ENCODE peak calls at places on chromosome 2, in five cellular contexts. One of them, this sample, is unnamed.
A peak's percentile ranks its signal among the peaks of the same experiment; 100 is the strongest.

GRCh38 chr2:231104115-231104713 is 20.6 kb downstream of the HTR2B start:
- DNase-seq in RWPE1: peak; percentile 15
- DNase-seq in upper lobe of right lung: no peak
- DNase-seq in K562: peak; percentile 15
- DNase-seq in OCI-LY7: peak; percentile 64
- DNase-seq in this sample: peak; percentile 44

GRCh38 chr2:151410485-151410833 is 757 bp downstream of the RIF1 start:
- DNase-seq in RWPE1: peak; percentile 45
- DNase-seq in upper lobe of right lung: no peak
- DNase-seq in K562: no peak
- DNase-seq in OCI-LY7: peak; percentile 58
- DNase-seq in this sample: no peak

GRCh38 chr2:183349046-183349445 is 224.8 kb downstream of the NUP35 start:
- DNase-seq in RWPE1: no peak
- DNase-seq in upper lobe of right lung: no peak
- DNase-seq in K562: no peak
- DNase-seq in OCI-LY7: peak; percentile 40
- DNase-seq in this sample: no peak

GRCh38 chr2:136058951-136059530 is 58.9 kb downstream of the CXCR4 start:
- DNase-seq in RWPE1: no peak
- DNase-seq in upper lobe of right lung: no peak
- DNase-seq in K562: no peak
- DNase-seq in OCI-LY7: peak; percentile 59
- DNase-seq in this sample: no peak

GRCh38 chr2:219570924-219571310 is 422 bp downstream of the OBSL1 start:
- DNase-seq in RWPE1: no peak
- DNase-seq in upper lobe of right lung: peak; percentile 69
- DNase-seq in K562: no peak
- DNase-seq in OCI-LY7: no peak
- DNase-seq in this sample: no peak

GRCh38 chr2:165952600-165953210 is 871 bp downstream of the TTC21B start:
- DNase-seq in RWPE1: peak; percentile 5
- DNase-seq in upper lobe of right lung: no peak
- DNase-seq in K562: no peak
- DNase-seq in OCI-LY7: peak; percentile 3
- DNase-seq in this sample: no peak

GRCh38 chr2:21757805-21758204 is 634.0 kb downstream of the TDRD15 start:
- DNase-seq in RWPE1: no peak
- DNase-seq in upper lobe of right lung: no peak
- DNase-seq in K562: no peak
- DNase-seq in OCI-LY7: no peak
- DNase-seq in this sample: no peak

GRCh38 chr2:30048636-30049175 is 98.1 kb upstream of the YPEL5 start:
- DNase-seq in RWPE1: no peak
- DNase-seq in upper lobe of right lung: no peak
- DNase-seq in K562: no peak
- DNase-seq in OCI-LY7: no peak
- DNase-seq in this sample: no peak

GRCh38 chr2:17620280-17620679 is 79.8 kb downstream of the VSNL1 start:
- DNase-seq in RWPE1: peak; percentile 48
- DNase-seq in upper lobe of right lung: no peak
- DNase-seq in K562: no peak
- DNase-seq in OCI-LY7: no peak
- DNase-seq in this sample: no peak

GRCh38 chr2:27445615-27446014 is 3.4 kb downstream of the KRTCAP3 start:
- DNase-seq in RWPE1: no peak
- DNase-seq in upper lobe of right lung: no peak
- DNase-seq in K562: no peak
- DNase-seq in OCI-LY7: no peak
- DNase-seq in this sample: no peak

GRCh38 chr2:216936954-216937357 is 77.1 kb upstream of the TNP1 start:
- DNase-seq in RWPE1: no peak
- DNase-seq in upper lobe of right lung: no peak
- DNase-seq in K562: no peak
- DNase-seq in OCI-LY7: no peak
- DNase-seq in this sample: no peak

GRCh38 chr2:191333911-191334357 is 88.7 kb downstream of the MYO1B start:
- DNase-seq in RWPE1: peak; percentile 15
- DNase-seq in upper lobe of right lung: no peak
- DNase-seq in K562: no peak
- DNase-seq in OCI-LY7: no peak
- DNase-seq in this sample: peak; percentile 59

GRCh38 chr2:74735544-74735943 is 81.5 kb downstream of the SEMA4F start:
- DNase-seq in RWPE1: no peak
- DNase-seq in upper lobe of right lung: no peak
- DNase-seq in K562: no peak
- DNase-seq in OCI-LY7: no peak
- DNase-seq in this sample: no peak

GRCh38 chr2:174577967-174578589 is 19.5 kb downstream of the WIPF1 start:
- DNase-seq in RWPE1: peak; percentile 9
- DNase-seq in upper lobe of right lung: no peak
- DNase-seq in K562: no peak
- DNase-seq in OCI-LY7: peak; percentile 69
- DNase-seq in this sample: peak; percentile 26

GRCh38 chr2:168781191-168781818 is 21.1 kb upstream of the NOSTRIN start:
- DNase-seq in RWPE1: no peak
- DNase-seq in upper lobe of right lung: no peak
- DNase-seq in K562: no peak
- DNase-seq in OCI-LY7: no peak
- DNase-seq in this sample: no peak

GRCh38 chr2:219269362-219270054 is 9.7 kb upstream of the DNAJB2 start:
- DNase-seq in RWPE1: no peak
- DNase-seq in upper lobe of right lung: peak; percentile 69
- DNase-seq in K562: no peak
- DNase-seq in OCI-LY7: no peak
- DNase-seq in this sample: no peak

GRCh38 chr2:178530625-178531142 is 50.4 kb downstream of the PLEKHA3 start:
- DNase-seq in RWPE1: no peak
- DNase-seq in upper lobe of right lung: no peak
- DNase-seq in K562: no peak
- DNase-seq in OCI-LY7: no peak
- DNase-seq in this sample: no peak

GRCh38 chr2:192267484-192267883 is 72.8 kb upstream of the TMEFF2 start:
- DNase-seq in RWPE1: peak; percentile 64
- DNase-seq in upper lobe of right lung: no peak
- DNase-seq in K562: no peak
- DNase-seq in OCI-LY7: no peak
- DNase-seq in this sample: peak; percentile 53

GRCh38 chr2:233331536-233331935 is 22.8 kb upstream of the DGKD start:
- DNase-seq in RWPE1: no peak
- DNase-seq in upper lobe of right lung: peak; percentile 68
- DNase-seq in K562: no peak
- DNase-seq in OCI-LY7: peak; percentile 93
- DNase-seq in this sample: no peak

GRCh38 chr2:68124321-68124720 is 33.4 kb upstream of the PNO1 start:
- DNase-seq in RWPE1: no peak
- DNase-seq in upper lobe of right lung: no peak
- DNase-seq in K562: no peak
- DNase-seq in OCI-LY7: no peak
- DNase-seq in this sample: no peak

GRCh38 chr2:66733361-66733760 is 298.4 kb downstream of the MEIS1 start:
- DNase-seq in RWPE1: no peak
- DNase-seq in upper lobe of right lung: no peak
- DNase-seq in K562: no peak
- DNase-seq in OCI-LY7: no peak
- DNase-seq in this sample: no peak

GRCh38 chr2:108145551-108145950 is 94.2 kb upstream of the SULT1C3 start:
- DNase-seq in RWPE1: peak; percentile 66
- DNase-seq in upper lobe of right lung: no peak
- DNase-seq in K562: no peak
- DNase-seq in OCI-LY7: no peak
- DNase-seq in this sample: no peak

GRCh38 chr2:85760872-85761271 is 7.1 kb downstream of the ATOH8 start:
- DNase-seq in RWPE1: no peak
- DNase-seq in upper lobe of right lung: no peak
- DNase-seq in K562: no peak
- DNase-seq in OCI-LY7: no peak
- DNase-seq in this sample: no peak

GRCh38 chr2:85763132-85763531 is 9.3 kb downstream of the ATOH8 start:
- DNase-seq in RWPE1: no peak
- DNase-seq in upper lobe of right lung: no peak
- DNase-seq in K562: no peak
- DNase-seq in OCI-LY7: no peak
- DNase-seq in this sample: no peak

GRCh38 chr2:85760371-85760770 is 6.6 kb downstream of the ATOH8 start:
- DNase-seq in RWPE1: no peak
- DNase-seq in upper lobe of right lung: no peak
- DNase-seq in K562: no peak
- DNase-seq in OCI-LY7: no peak
- DNase-seq in this sample: no peak

GRCh38 chr2:85761946-85762345 is 8.2 kb downstream of the ATOH8 start:
- DNase-seq in RWPE1: no peak
- DNase-seq in upper lobe of right lung: no peak
- DNase-seq in K562: no peak
- DNase-seq in OCI-LY7: no peak
- DNase-seq in this sample: no peak

GRCh38 chr2:85761512-85761944 is 7.7 kb downstream of the ATOH8 start:
- DNase-seq in RWPE1: no peak
- DNase-seq in upper lobe of right lung: no peak
- DNase-seq in K562: no peak
- DNase-seq in OCI-LY7: no peak
- DNase-seq in this sample: no peak
- TF ChIP-seq CTCF in RWPE1: no peak
- TF ChIP-seq CTCF in upper lobe of right lung: no peak
- TF ChIP-seq CTCF in K562: no peak
- TF ChIP-seq CTCF in OCI-LY7: no peak
- TF ChIP-seq CTCF in this sample: no peak

DNA sequence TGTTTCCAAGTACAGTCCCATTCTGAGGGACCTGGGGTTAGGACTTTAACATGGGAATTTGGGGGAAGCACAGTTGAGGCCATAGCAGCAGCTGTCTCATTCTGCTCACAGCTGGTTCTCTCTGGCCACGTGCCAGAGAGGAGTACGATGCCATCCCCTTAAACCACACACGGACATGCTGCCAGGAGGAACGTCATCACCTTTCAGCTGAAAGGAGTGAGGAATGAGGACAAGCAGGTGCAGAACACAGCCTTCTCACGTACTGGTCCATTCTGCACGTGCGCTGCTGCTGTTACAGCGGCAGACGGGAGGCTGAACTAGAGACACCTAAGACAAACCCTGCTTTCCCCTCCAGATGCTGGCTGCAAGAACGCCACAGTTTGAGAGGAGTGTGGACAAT is 33.5 kb downstream of the ODC1 start:
- DNase-seq in RWPE1: no peak
- DNase-seq in upper lobe of right lung: no peak
- DNase-seq in K562: no peak
- DNase-seq in OCI-LY7: no peak
- DNase-seq in this sample: no peak
- H3K27ac ChIP-seq in RWPE1: peak overlapping the region; percentile 4
- H3K27ac ChIP-seq in upper lobe of right lung: no peak overlapping the region
- H3K27ac ChIP-seq in K562: no peak overlapping the region
- H3K27ac ChIP-seq in OCI-LY7: no peak overlapping the region
- H3K27ac ChIP-seq in this sample: no peak overlapping the region

GRCh38 chr2:197813093-197813787 is 8.8 kb downstream of the PLCL1 start:
- DNase-seq in RWPE1: peak; percentile 80
- DNase-seq in upper lobe of right lung: no peak
- DNase-seq in K562: peak; percentile 51
- DNase-seq in OCI-LY7: peak; percentile 28
- DNase-seq in this sample: no peak
- TF ChIP-seq CTCF in RWPE1: peak; percentile 49
- TF ChIP-seq CTCF in upper lobe of right lung: peak; percentile 61
- TF ChIP-seq CTCF in K562: peak; percentile 46
- TF ChIP-seq CTCF in OCI-LY7: peak; percentile 78
- TF ChIP-seq CTCF in this sample: peak; percentile 66

DNA sequence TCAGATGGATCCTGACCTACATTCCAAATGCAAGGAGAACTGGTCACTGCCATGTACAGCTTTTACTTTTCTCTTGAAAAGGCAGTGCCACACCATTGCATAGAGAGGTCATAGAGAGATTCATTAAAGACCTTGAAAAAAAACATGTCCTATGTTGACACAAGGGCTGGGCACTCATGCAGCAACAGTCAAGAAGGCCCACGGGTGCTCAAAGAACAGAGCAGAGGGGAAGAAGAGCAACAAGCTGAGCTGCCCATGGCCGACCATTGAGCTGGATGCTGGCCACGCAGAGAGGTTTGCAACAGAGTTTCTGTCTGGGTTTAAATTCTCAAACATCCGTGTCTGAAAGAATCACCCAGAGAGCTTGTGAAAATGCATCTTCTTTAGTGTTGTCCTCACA is 99.1 kb downstream of the ADD2 start:
- DNase-seq in RWPE1: no peak
- DNase-seq in upper lobe of right lung: no peak
- DNase-seq in K562: no peak
- DNase-seq in OCI-LY7: no peak
- DNase-seq in this sample: no peak
- H3K27ac ChIP-seq in RWPE1: no peak overlapping the region
- H3K27ac ChIP-seq in upper lobe of right lung: no peak overlapping the region
- H3K27ac ChIP-seq in K562: no peak overlapping the region
- H3K27ac ChIP-seq in OCI-LY7: no peak overlapping the region
- H3K27ac ChIP-seq in this sample: no peak overlapping the region

DNA sequence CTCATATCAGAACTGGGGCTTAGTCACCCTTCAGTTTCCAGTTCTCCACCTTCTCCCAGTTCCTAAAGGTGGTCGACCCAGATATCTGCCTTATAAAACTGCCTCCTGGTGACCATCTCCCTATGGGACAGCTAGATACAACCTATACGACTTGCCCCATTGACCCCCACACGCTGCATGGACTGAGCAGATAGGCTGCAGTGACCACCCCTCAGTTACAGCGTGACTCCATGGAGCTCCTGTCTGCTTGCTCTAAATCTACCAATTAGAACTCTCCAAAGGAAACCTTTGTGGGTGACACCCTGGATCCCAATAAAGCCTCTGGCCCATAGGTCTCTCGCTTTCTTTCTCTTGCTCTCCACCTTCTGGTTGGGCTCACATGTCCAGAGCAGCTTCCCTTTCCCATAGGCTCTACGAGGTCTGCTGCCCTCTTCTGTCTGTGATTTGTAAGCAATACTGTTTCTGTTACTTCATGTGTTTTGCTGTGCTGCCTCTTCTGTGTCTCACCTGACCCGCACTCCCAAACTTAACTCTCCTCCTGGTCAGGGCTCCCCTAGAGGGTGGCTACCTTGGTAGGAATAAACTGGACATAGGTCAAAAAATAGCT is 971.3 kb upstream of the FAM98A start:
- DNase-seq in RWPE1: peak; percentile 42
- DNase-seq in upper lobe of right lung: no peak
- DNase-seq in K562: no peak
- DNase-seq in OCI-LY7: peak; percentile 5
- DNase-seq in this sample: no peak
- TF ChIP-seq CTCF in RWPE1: no peak
- TF ChIP-seq CTCF in upper lobe of right lung: peak; percentile 36
- TF ChIP-seq CTCF in K562: no peak
- TF ChIP-seq CTCF in OCI-LY7: peak; percentile 56
- TF ChIP-seq CTCF in this sample: no peak

GRCh38 chr2:43762286-43762685 is 11.6 kb upstream of the DYNC2LI1 start:
- DNase-seq in RWPE1: no peak
- DNase-seq in upper lobe of right lung: no peak
- DNase-seq in K562: no peak
- DNase-seq in OCI-LY7: no peak
- DNase-seq in this sample: no peak
- H3K27ac ChIP-seq in RWPE1: no peak overlapping the region
- H3K27ac ChIP-seq in upper lobe of right lung: no peak overlapping the region
- H3K27ac ChIP-seq in K562: no peak overlapping the region
- H3K27ac ChIP-seq in OCI-LY7: no peak overlapping the region
- H3K27ac ChIP-seq in this sample: no peak overlapping the region

GRCh38 chr2:43889416-43889815 is 50.6 kb downstream of the ABCG8 start:
- DNase-seq in RWPE1: no peak
- DNase-seq in upper lobe of right lung: no peak
- DNase-seq in K562: no peak
- DNase-seq in OCI-LY7: no peak
- DNase-seq in this sample: no peak
- TF ChIP-seq CTCF in RWPE1: no peak
- TF ChIP-seq CTCF in upper lobe of right lung: no peak
- TF ChIP-seq CTCF in K562: no peak
- TF ChIP-seq CTCF in OCI-LY7: no peak
- TF ChIP-seq CTCF in this sample: no peak

This sample was measured in AG04450.